ENCODE peak calls at places on chromosomes 12 and 14, in seven cellular contexts. R, A, C, Z, B, M and H are unnamed samples.

GRCh38 chr14:50311974-50312733 is at the start of the genes DMAC2L and L2HGDH:
- DNase-seq in M (peak; percentile 95), B (peak; percentile 98), R (peak; percentile 95), Z (peak; percentile 94), A (peak; percentile 97), C (peak; percentile 84), H (peak; percentile 98)

GRCh38 chr14:63468273-63468672 is 74.9 kb downstream of the PPP2R5E start:
- DNase-seq in C (no peak), R (no peak), B (peak; percentile 78), A (no peak), Z (no peak), M (no peak), H (peak; percentile 79)

GRCh38 chr14:79254069-79254775 is 957.1 kb downstream of the DIO2 start:
- DNase-seq in C (peak; percentile 66), B (peak; percentile 81), M (no peak), R (peak; percentile 33), Z (no peak), A (no peak), H (peak; percentile 78)

GRCh38 chr14:22488522-22489246 is 100.3 kb downstream of the DAD1 start:
- DNase-seq in Z (no peak), A (no peak), C (no peak), M (no peak), R (no peak), B (no peak), H (no peak)

GRCh38 chr14:100786131-100786530 is 39.8 kb upstream of the MEG3 start:
- DNase-seq in A (no peak), Z (no peak), R (no peak), C (no peak), M (no peak), B (no peak), H (no peak)

GRCh38 chr12:133235401-133236112 is at the start of gene ANHX:
- DNase-seq in R (no peak), Z (no peak), B (no peak), A (no peak), C (no peak), M (no peak), H (no peak)

GRCh38 chr12:106205208-106206069 is 42.4 kb downstream of the CKAP4 start:
- DNase-seq in A (peak; percentile 58), R (no peak), M (no peak), B (peak; percentile 15), Z (no peak), C (no peak), H (peak; percentile 33)

GRCh38 chr12:120798696-120799095 is 73.1 kb downstream of the ACADS start:
- DNase-seq in Z (no peak), C (no peak), A (no peak), R (no peak), B (no peak), M (no peak), H (no peak)

GRCh38 chr12:80580254-80580653 is 127.2 kb upstream of the MYF6 start:
- DNase-seq in B (peak; percentile 83), Z (no peak), C (peak; percentile 97), A (no peak), R (peak; percentile 82), M (no peak), H (no peak)

GRCh38 chr12:96313606-96314005 is 86.6 kb downstream of the CDK17 start:
- DNase-seq in A (no peak), Z (no peak), R (no peak), M (no peak), C (no peak), B (no peak), H (no peak)

GRCh38 chr12:65446901-65447300 is 168.4 kb downstream of the MSRB3 start:
- DNase-seq in R (no peak), A (no peak), B (no peak), C (no peak), M (no peak), Z (no peak), H (no peak)

GRCh38 chr12:110718222-110718908 is 24.3 kb downstream of the PPP1CC start:
- DNase-seq in A (no peak), M (peak; percentile 33), B (no peak), C (no peak), Z (no peak), R (no peak), H (no peak)

GRCh38 chr14:51430600-51430999 is 190.6 kb downstream of the TMX1 start:
- DNase-seq in A (no peak), B (peak; percentile 63), R (peak; percentile 29), Z (no peak), M (no peak), C (no peak), H (no peak)

GRCh38 chr12:117158911-117159310 is 31.4 kb downstream of the FBXO21 start:
- DNase-seq in M (no peak), C (peak; percentile 17), B (peak; percentile 88), Z (no peak), R (no peak), A (no peak), H (no peak)

GRCh38 chr14:103534576-103535061 is 5.6 kb downstream of the TRMT61A start:
- DNase-seq in C (no peak), R (no peak), A (no peak), B (no peak), Z (no peak), M (no peak), H (no peak)

GRCh38 chr14:102264775-102265174 is 40.2 kb downstream of the MOK start:
- DNase-seq in Z (no peak), B (no peak), C (no peak), R (no peak), A (no peak), M (no peak), H (no peak)

GRCh38 chr14:99036594-99037293 is 235.3 kb downstream of the BCL11B start:
- DNase-seq in B (peak; percentile 18), R (no peak), A (no peak), Z (no peak), M (no peak), C (no peak), H (no peak)

DNA sequence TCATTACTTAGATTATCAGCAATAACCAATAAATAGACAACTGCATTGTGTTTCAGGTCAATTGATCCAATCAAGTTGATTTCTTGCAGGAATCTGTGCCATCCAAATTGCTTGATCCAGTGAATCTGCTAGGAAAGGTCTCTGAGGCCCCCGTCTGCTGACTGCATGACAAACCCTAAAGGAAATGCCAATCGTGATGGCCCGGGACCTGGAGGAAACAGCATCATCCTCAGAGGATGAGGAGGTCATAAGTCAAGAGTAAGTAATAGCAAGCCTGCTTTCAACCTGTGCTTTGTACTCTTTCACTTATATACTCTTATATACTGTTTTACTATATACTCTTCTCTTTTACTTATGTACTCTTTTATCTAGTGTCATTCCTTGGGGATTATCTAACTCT is 1.9 kb downstream of the TTLL5 start:
- DNase-seq in M (no peak), R (peak; percentile 21), A (no peak), C (no peak), B (no peak), Z (no peak), H (peak; percentile 15)
- H3K23ac ChIP-seq in M (no peak overlapping the region), R (no peak overlapping the region), A (no peak overlapping the region), C (no peak overlapping the region), B (no peak overlapping the region), Z (no peak overlapping the region), H (no peak overlapping the region)

GRCh38 chr12:63985945-63986344 is 141.4 kb downstream of the SRGAP1 start:
- DNase-seq in M (no peak), B (no peak), R (no peak), A (no peak), Z (no peak), C (no peak), H (no peak)
- H3K23ac ChIP-seq in M (no peak overlapping the region), B (no peak overlapping the region), R (no peak overlapping the region), A (no peak overlapping the region), Z (no peak overlapping the region), C (no peak overlapping the region), H (no peak overlapping the region)

DNA sequence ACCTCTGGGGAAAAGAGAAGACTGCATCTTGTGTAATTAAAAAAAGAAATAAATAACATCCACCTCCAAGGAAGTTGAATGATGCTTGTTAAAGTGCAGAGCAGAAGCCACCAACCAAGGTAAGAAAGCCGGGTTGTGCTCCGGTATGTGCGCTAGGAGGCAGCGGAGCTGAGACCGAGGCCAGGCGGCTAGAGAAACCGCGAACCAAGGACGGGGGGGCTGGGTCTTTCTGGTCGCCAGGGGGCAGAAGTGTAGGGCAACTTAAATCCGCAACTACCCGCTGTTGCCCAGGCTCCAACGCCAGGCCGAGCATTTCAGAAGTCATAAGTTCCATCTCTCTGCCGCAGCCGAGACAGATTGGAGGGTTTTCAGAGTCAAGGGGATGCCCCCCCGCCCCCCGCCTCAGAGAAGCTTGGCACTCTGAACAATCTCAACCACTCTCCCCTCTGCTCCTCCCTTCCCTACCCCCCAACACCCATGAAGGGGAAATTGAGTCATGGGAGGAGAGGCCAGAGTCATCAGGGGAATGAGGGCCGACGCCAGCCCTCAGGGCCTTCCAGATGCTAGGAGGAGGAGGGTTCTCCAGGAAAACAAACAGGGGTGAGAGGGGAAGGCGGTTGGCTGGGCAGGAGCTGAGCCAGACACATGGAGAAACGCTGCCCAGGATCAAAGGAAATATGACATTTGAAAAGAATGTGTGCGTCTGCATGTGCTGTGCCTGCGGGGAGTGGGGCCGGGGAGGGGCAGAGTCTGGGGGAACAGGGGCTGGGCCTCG is 2.2 kb upstream of the NFATC4 start:
- DNase-seq in C (peak; percentile 88), R (peak; percentile 92), M (peak; percentile 87), Z (peak; percentile 79), B (peak; percentile 88), A (peak; percentile 92), H (peak; percentile 95)
- H3K23ac ChIP-seq in C (peak overlapping the region; percentile 39), R (no peak overlapping the region), M (no peak overlapping the region), Z (no peak overlapping the region), B (no peak overlapping the region), A (no peak overlapping the region), H (no peak overlapping the region)

GRCh38 chr12:12889701-12890100 is 1.7 kb upstream of the GPRC5A start:
- DNase-seq in A (no peak), Z (no peak), R (no peak), B (no peak), C (no peak), M (no peak), H (no peak)
- H3K23ac ChIP-seq in A (no peak overlapping the region), Z (no peak overlapping the region), R (no peak overlapping the region), B (no peak overlapping the region), C (peak overlapping the region; percentile 91), M (no peak overlapping the region), H (no peak overlapping the region)

GRCh38 chr12:26011099-26011498 is 52.6 kb downstream of the RASSF8 start:
- DNase-seq in Z (no peak), C (peak; percentile 92), M (no peak), A (no peak), B (no peak), R (peak; percentile 48), H (no peak)
- H3K23ac ChIP-seq in Z (no peak overlapping the region), C (peak overlapping the region; percentile 25), M (no peak overlapping the region), A (no peak overlapping the region), B (no peak overlapping the region), R (no peak overlapping the region), H (no peak overlapping the region)

GRCh38 chr14:33393895-33394405 is 455.3 kb downstream of the NPAS3 start:
- DNase-seq in M (no peak), C (no peak), B (no peak), R (no peak), A (no peak), Z (no peak), H (no peak)
- H3K23ac ChIP-seq in M (no peak overlapping the region), C (no peak overlapping the region), B (no peak overlapping the region), R (no peak overlapping the region), A (no peak overlapping the region), Z (no peak overlapping the region), H (no peak overlapping the region)